ENCODE peak calls at places on chromosomes 12 and 14, in eight cellular contexts. C is left ventricle myocardium inferior; W is skeletal muscle cell; Z is HEK293T; J is GM06990; H is neural crest cell; Y is stimulated activated CD4-positive, alpha-beta T cell treated with anti-CD3 and anti-CD28 coated beads, TNF-alpha, amount 100 ng/mL, for 1 hour; X is IMR-90. A is an unnamed sample.

GRCh38 chr12:125193798-125194562 is 128.7 kb downstream of the AACS start:
- DNase-seq in C (no peak), W (no peak), Z (no peak), J (no peak), H (no peak), Y (no peak), X (peak), A (no peak)

GRCh38 chr14:91374287-91374880 is 43.2 kb downstream of the CCDC88C start:
- DNase-seq in C (no peak), W (no peak), Z (no peak), J (no peak), H (no peak), Y (no peak), X (no peak), A (no peak)

GRCh38 chr12:127500513-127500912 is 766.5 kb upstream of the TMEM132C start:
- DNase-seq in C (no peak), W (no peak), Z (no peak), J (no peak), H (no peak), Y (no peak), X (no peak), A (no peak)

GRCh38 chr14:76964695-76965094 is 63.8 kb downstream of the IRF2BPL start:
- DNase-seq in C (no peak), W (no peak), Z (no peak), J (no peak), H (no peak), Y (no peak), X (no peak), A (no peak)

GRCh38 chr14:99822800-99823455 is 29.7 kb downstream of the EML1 start:
- DNase-seq in C (no peak), W (no peak), Z (no peak), J (no peak), H (no peak), Y (no peak), X (no peak), A (no peak)

GRCh38 chr14:22047105-22047504 is 373.5 kb upstream of the OR4E1 start:
- DNase-seq in C (no peak), W (no peak), Z (peak), J (no peak), H (peak), Y (no peak), X (no peak), A (no peak)

GRCh38 chr12:43338848-43339526 is 213.0 kb downstream of the ADAMTS20 start:
- DNase-seq in C (no peak), W (no peak), Z (peak), J (peak), H (peak), Y (no peak), X (peak), A (peak)

GRCh38 chr14:30035361-30035760 is 107.7 kb upstream of the PRKD1 start:
- DNase-seq in C (no peak), W (no peak), Z (no peak), J (no peak), H (no peak), Y (no peak), X (no peak), A (no peak)

GRCh38 chr14:95910628-95911027 is 34.0 kb downstream of the TUNAR start:
- DNase-seq in C (no peak), W (no peak), Z (no peak), J (no peak), H (no peak), Y (no peak), X (no peak), A (no peak)

GRCh38 chr12:51238510-51239334 is at the start of gene DAZAP2:
- DNase-seq in C (peak), W (peak), Z (peak), J (peak), H (peak), Y (peak), X (peak), A (peak)

GRCh38 chr14:104221071-104221625 is 82.8 kb downstream of the KIF26A start:
- DNase-seq in C (no peak), W (no peak), Z (no peak), J (no peak), H (no peak), Y (no peak), X (no peak), A (no peak)

GRCh38 chr12:91091916-91092715 is 19.2 kb downstream of the LUM start:
- DNase-seq in C (no peak), W (no peak), Z (no peak), J (no peak), H (no peak), Y (no peak), X (no peak), A (no peak)

GRCh38 chr12:18239561-18239960 is 21.8 kb upstream of the PIK3C2G start:
- DNase-seq in C (no peak), W (no peak), Z (no peak), J (no peak), H (no peak), Y (no peak), X (no peak), A (no peak)

GRCh38 chr14:96888593-96888992 is 91.4 kb downstream of the VRK1 start:
- DNase-seq in C (no peak), W (no peak), Z (peak), J (no peak), H (no peak), Y (no peak), X (no peak), A (no peak)

GRCh38 chr12:94650143-94651056 is at the start of gene TMCC3:
- DNase-seq in C (peak), W (no peak), Z (peak), J (peak), H (peak), Y (no peak), X (no peak), A (no peak)

A was measured in Caco-2.